ENCODE peak calls at places on chromosomes 7 and 10, in five cellular contexts. One of them, this sample, is unnamed.

GRCh38 chr7:77917500-77918262 is 119.1 kb downstream of the PHTF2 start:
- DNase-seq in HepG2: no peak
- DNase-seq in ovary: no peak
- DNase-seq in choroid plexus epithelial cell: no peak
- DNase-seq in CD8-positive, alpha-beta T cell: no peak
- DNase-seq in this sample: no peak

GRCh38 chr10:88386878-88387773 is 196.0 kb downstream of the RNLS start:
- DNase-seq in HepG2: peak
- DNase-seq in ovary: peak
- DNase-seq in choroid plexus epithelial cell: peak
- DNase-seq in CD8-positive, alpha-beta T cell: no peak
- DNase-seq in this sample: peak

GRCh38 chr10:127059314-127059713 is 137.1 kb downstream of the INSYN2A start:
- DNase-seq in HepG2: no peak
- DNase-seq in ovary: no peak
- DNase-seq in choroid plexus epithelial cell: no peak
- DNase-seq in CD8-positive, alpha-beta T cell: no peak
- DNase-seq in this sample: no peak

GRCh38 chr7:143484059-143484458 is 6.4 kb downstream of the TAS2R41 start:
- DNase-seq in HepG2: no peak
- DNase-seq in ovary: no peak
- DNase-seq in choroid plexus epithelial cell: peak
- DNase-seq in CD8-positive, alpha-beta T cell: no peak
- DNase-seq in this sample: no peak

GRCh38 chr7:123455965-123456364 is 78.4 kb downstream of the IQUB start:
- DNase-seq in HepG2: no peak
- DNase-seq in ovary: no peak
- DNase-seq in choroid plexus epithelial cell: no peak
- DNase-seq in CD8-positive, alpha-beta T cell: no peak
- DNase-seq in this sample: no peak

GRCh38 chr10:35219906-35220890 is 93.6 kb downstream of the CREM start:
- DNase-seq in HepG2: peak
- DNase-seq in ovary: no peak
- DNase-seq in choroid plexus epithelial cell: peak
- DNase-seq in CD8-positive, alpha-beta T cell: no peak
- DNase-seq in this sample: no peak

GRCh38 chr10:61992683-61993629 is 91.5 kb downstream of the ARID5B start:
- DNase-seq in HepG2: no peak
- DNase-seq in ovary: peak
- DNase-seq in choroid plexus epithelial cell: peak
- DNase-seq in CD8-positive, alpha-beta T cell: peak
- DNase-seq in this sample: peak

GRCh38 chr7:36227223-36227622 is 74.2 kb downstream of the EEPD1 start:
- DNase-seq in HepG2: no peak
- DNase-seq in ovary: peak
- DNase-seq in choroid plexus epithelial cell: peak
- DNase-seq in CD8-positive, alpha-beta T cell: no peak
- DNase-seq in this sample: no peak

GRCh38 chr10:23362879-23363787 is 18.5 kb upstream of the C10orf67 start:
- DNase-seq in HepG2: no peak
- DNase-seq in ovary: no peak
- DNase-seq in choroid plexus epithelial cell: no peak
- DNase-seq in CD8-positive, alpha-beta T cell: no peak
- DNase-seq in this sample: no peak

GRCh38 chr10:130361351-130362105 is 225.3 kb downstream of the GLRX3 start:
- DNase-seq in HepG2: no peak
- DNase-seq in ovary: no peak
- DNase-seq in choroid plexus epithelial cell: no peak
- DNase-seq in CD8-positive, alpha-beta T cell: no peak
- DNase-seq in this sample: no peak

GRCh38 chr7:40000734-40001315 is 50.8 kb downstream of the CDK13 start:
- DNase-seq in HepG2: no peak
- DNase-seq in ovary: no peak
- DNase-seq in choroid plexus epithelial cell: peak
- DNase-seq in CD8-positive, alpha-beta T cell: no peak
- DNase-seq in this sample: no peak

GRCh38 chr10:126902157-126902556 is 3.1 kb upstream of the DOCK1 start:
- DNase-seq in HepG2: peak
- DNase-seq in ovary: no peak
- DNase-seq in choroid plexus epithelial cell: peak
- DNase-seq in CD8-positive, alpha-beta T cell: no peak
- DNase-seq in this sample: peak

GRCh38 chr7:77571791-77572190 is 34.7 kb downstream of the PTPN12 start:
- DNase-seq in HepG2: no peak
- DNase-seq in ovary: no peak
- DNase-seq in choroid plexus epithelial cell: no peak
- DNase-seq in CD8-positive, alpha-beta T cell: no peak
- DNase-seq in this sample: no peak

GRCh38 chr10:5631936-5632335 is 34.5 kb downstream of the ASB13 start:
- DNase-seq in HepG2: no peak
- DNase-seq in ovary: no peak
- DNase-seq in choroid plexus epithelial cell: no peak
- DNase-seq in CD8-positive, alpha-beta T cell: no peak
- DNase-seq in this sample: no peak

GRCh38 chr7:43825391-43825808 is 43.9 kb downstream of the MRPS24 start:
- DNase-seq in HepG2: no peak
- DNase-seq in ovary: no peak
- DNase-seq in choroid plexus epithelial cell: no peak
- DNase-seq in CD8-positive, alpha-beta T cell: no peak
- DNase-seq in this sample: no peak

GRCh38 chr10:27844223-27844622 is 98.6 kb upstream of the MKX start:
- DNase-seq in HepG2: no peak
- DNase-seq in ovary: no peak
- DNase-seq in choroid plexus epithelial cell: no peak
- DNase-seq in CD8-positive, alpha-beta T cell: no peak
- DNase-seq in this sample: no peak

GRCh38 chr7:96219382-96220130 is 102.3 kb downstream of the SLC25A13 start:
- DNase-seq in HepG2: no peak
- DNase-seq in ovary: no peak
- DNase-seq in choroid plexus epithelial cell: no peak
- DNase-seq in CD8-positive, alpha-beta T cell: no peak
- DNase-seq in this sample: no peak

GRCh38 chr10:113052076-113052830 is 102.2 kb downstream of the TCF7L2 start:
- DNase-seq in HepG2: no peak
- DNase-seq in ovary: no peak
- DNase-seq in choroid plexus epithelial cell: no peak
- DNase-seq in CD8-positive, alpha-beta T cell: no peak
- DNase-seq in this sample: no peak

GRCh38 chr7:76327610-76328009 is 25.1 kb downstream of the HSPB1 start:
- DNase-seq in HepG2: no peak
- DNase-seq in ovary: no peak
- DNase-seq in choroid plexus epithelial cell: no peak
- DNase-seq in CD8-positive, alpha-beta T cell: no peak
- DNase-seq in this sample: no peak

GRCh38 chr7:13910805-13911551 is 78.5 kb downstream of the ETV1 start:
- DNase-seq in HepG2: no peak
- DNase-seq in ovary: no peak
- DNase-seq in choroid plexus epithelial cell: no peak
- DNase-seq in CD8-positive, alpha-beta T cell: no peak
- DNase-seq in this sample: no peak

GRCh38 chr7:18019562-18019961 is 8.1 kb downstream of the PRPS1L1 start:
- DNase-seq in HepG2: no peak
- DNase-seq in ovary: no peak
- DNase-seq in choroid plexus epithelial cell: peak
- DNase-seq in CD8-positive, alpha-beta T cell: no peak
- DNase-seq in this sample: no peak

GRCh38 chr7:408651-409343 is 110.8 kb downstream of the PDGFA start:
- DNase-seq in HepG2: no peak
- DNase-seq in ovary: no peak
- DNase-seq in choroid plexus epithelial cell: no peak
- DNase-seq in CD8-positive, alpha-beta T cell: no peak
- DNase-seq in this sample: no peak

GRCh38 chr7:100483728-100484635 is at the start of gene NYAP1:
- DNase-seq in HepG2: no peak
- DNase-seq in ovary: peak
- DNase-seq in choroid plexus epithelial cell: peak
- DNase-seq in CD8-positive, alpha-beta T cell: peak
- DNase-seq in this sample: peak

GRCh38 chr7:7237201-7237977 is 55.0 kb downstream of the C1GALT1 start:
- DNase-seq in HepG2: no peak
- DNase-seq in ovary: no peak
- DNase-seq in choroid plexus epithelial cell: no peak
- DNase-seq in CD8-positive, alpha-beta T cell: no peak
- DNase-seq in this sample: no peak

GRCh38 chr10:62036186-62037081 is 134.9 kb downstream of the ARID5B start:
- DNase-seq in HepG2: no peak
- DNase-seq in ovary: no peak
- DNase-seq in choroid plexus epithelial cell: no peak
- DNase-seq in CD8-positive, alpha-beta T cell: no peak
- DNase-seq in this sample: no peak

GRCh38 chr10:63409465-63410027 is 56.2 kb downstream of the JMJD1C start:
- DNase-seq in HepG2: no peak
- DNase-seq in ovary: no peak
- DNase-seq in choroid plexus epithelial cell: peak
- DNase-seq in CD8-positive, alpha-beta T cell: no peak
- DNase-seq in this sample: no peak

GRCh38 chr10:15453462-15453861 is 82.4 kb upstream of the FAM171A1 start:
- DNase-seq in HepG2: no peak
- DNase-seq in ovary: no peak
- DNase-seq in choroid plexus epithelial cell: peak
- DNase-seq in CD8-positive, alpha-beta T cell: no peak
- DNase-seq in this sample: no peak
- TF ChIP-seq CTCF in HepG2: no peak
- TF ChIP-seq CTCF in ovary: no peak
- TF ChIP-seq CTCF in choroid plexus epithelial cell: no peak
- TF ChIP-seq CTCF in CD8-positive, alpha-beta T cell: no peak
- TF ChIP-seq CTCF in this sample: no peak

GRCh38 chr7:26151650-26151952 is 397 bp upstream of the NFE2L3 start:
- DNase-seq in HepG2: no peak
- DNase-seq in ovary: no peak
- DNase-seq in choroid plexus epithelial cell: no peak
- DNase-seq in CD8-positive, alpha-beta T cell: no peak
- DNase-seq in this sample: no peak

GRCh38 chr7:26153823-26154783 is 2.1 kb downstream of the NFE2L3 start:
- DNase-seq in HepG2: no peak
- DNase-seq in ovary: no peak
- DNase-seq in choroid plexus epithelial cell: peak
- DNase-seq in CD8-positive, alpha-beta T cell: no peak
- DNase-seq in this sample: peak

GRCh38 chr7:26151953-26152781 is at the start of gene NFE2L3:
- DNase-seq in HepG2: peak
- DNase-seq in ovary: no peak
- DNase-seq in choroid plexus epithelial cell: peak
- DNase-seq in CD8-positive, alpha-beta T cell: peak
- DNase-seq in this sample: peak

GRCh38 chr7:26151096-26151495 is 902 bp upstream of the NFE2L3 start:
- DNase-seq in HepG2: no peak
- DNase-seq in ovary: no peak
- DNase-seq in choroid plexus epithelial cell: no peak
- DNase-seq in CD8-positive, alpha-beta T cell: no peak
- DNase-seq in this sample: no peak

DNA sequence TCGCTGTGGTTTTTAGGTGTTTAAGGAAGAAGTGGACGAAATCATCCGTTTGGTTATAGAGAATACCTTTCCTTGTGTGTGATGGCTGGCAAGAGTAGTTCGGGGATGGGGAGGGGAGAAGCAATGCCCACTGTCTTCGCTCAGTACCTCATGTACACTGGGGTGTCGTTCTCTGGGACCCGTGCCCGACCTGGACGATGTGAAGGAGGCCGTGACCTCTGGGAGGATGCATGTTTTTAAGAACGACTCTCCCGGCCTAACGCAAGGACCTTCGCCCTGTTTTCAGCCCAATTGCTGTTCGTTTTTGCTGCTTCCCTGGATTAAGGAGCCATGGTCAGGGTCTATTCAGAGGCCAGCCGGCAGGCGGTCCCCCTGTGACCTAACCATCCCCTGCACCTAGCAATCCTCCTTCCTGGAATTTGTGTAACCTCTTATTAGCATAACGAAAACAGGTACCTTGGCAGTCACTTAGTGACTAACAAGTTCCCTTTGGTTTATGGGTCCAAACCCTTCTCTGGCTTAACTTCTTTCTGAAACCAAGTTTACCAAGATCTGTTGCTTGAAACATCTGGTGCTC is 1.3 kb downstream of the NFE2L3 start:
- DNase-seq in HepG2: no peak
- DNase-seq in ovary: no peak
- DNase-seq in choroid plexus epithelial cell: no peak
- DNase-seq in CD8-positive, alpha-beta T cell: no peak
- DNase-seq in this sample: peak
- TF ChIP-seq CTCF in HepG2: no peak
- TF ChIP-seq CTCF in ovary: no peak
- TF ChIP-seq CTCF in choroid plexus epithelial cell: no peak
- TF ChIP-seq CTCF in CD8-positive, alpha-beta T cell: no peak
- TF ChIP-seq CTCF in this sample: peak

GRCh38 chr10:74150151-74151056 is at the start of gene AP3M1:
- DNase-seq in HepG2: no peak
- DNase-seq in ovary: peak
- DNase-seq in choroid plexus epithelial cell: no peak
- DNase-seq in CD8-positive, alpha-beta T cell: peak
- DNase-seq in this sample: peak

GRCh38 chr10:74153676-74154075 is 2.7 kb downstream of the ADK start:
- DNase-seq in HepG2: no peak
- DNase-seq in ovary: no peak
- DNase-seq in choroid plexus epithelial cell: no peak
- DNase-seq in CD8-positive, alpha-beta T cell: no peak
- DNase-seq in this sample: no peak

GRCh38 chr10:74151879-74152722 is 1.1 kb downstream of the ADK start:
- DNase-seq in HepG2: no peak
- DNase-seq in ovary: no peak
- DNase-seq in choroid plexus epithelial cell: no peak
- DNase-seq in CD8-positive, alpha-beta T cell: no peak
- DNase-seq in this sample: no peak

GRCh38 chr10:74153123-74153522 is 2.1 kb downstream of the ADK start:
- DNase-seq in HepG2: peak
- DNase-seq in ovary: no peak
- DNase-seq in choroid plexus epithelial cell: peak
- DNase-seq in CD8-positive, alpha-beta T cell: no peak
- DNase-seq in this sample: peak

GRCh38 chr10:74151057-74151878 is at the start of gene ADK:
- DNase-seq in HepG2: peak
- DNase-seq in ovary: peak
- DNase-seq in choroid plexus epithelial cell: peak
- DNase-seq in CD8-positive, alpha-beta T cell: peak
- DNase-seq in this sample: peak
- TF ChIP-seq CTCF in HepG2: peak
- TF ChIP-seq CTCF in ovary: no peak
- TF ChIP-seq CTCF in choroid plexus epithelial cell: peak
- TF ChIP-seq CTCF in CD8-positive, alpha-beta T cell: peak
- TF ChIP-seq CTCF in this sample: no peak

GRCh38 chr7:23072043-23072442 is 33.5 kb upstream of the KLHL7 start:
- DNase-seq in HepG2: no peak
- DNase-seq in ovary: no peak
- DNase-seq in choroid plexus epithelial cell: peak
- DNase-seq in CD8-positive, alpha-beta T cell: no peak
- DNase-seq in this sample: no peak
- TF ChIP-seq CTCF in HepG2: peak
- TF ChIP-seq CTCF in ovary: no peak
- TF ChIP-seq CTCF in choroid plexus epithelial cell: peak
- TF ChIP-seq CTCF in CD8-positive, alpha-beta T cell: no peak
- TF ChIP-seq CTCF in this sample: no peak